ENCODE peak calls at places on chromosomes 5 and 9, in five cellular contexts. G is right atrium auricular region, W is heart left ventricle, C is aorta, D is upper lobe of right lung. X is an unnamed sample.

GRCh38 chr9:99601506-99601905 is 220.2 kb upstream of the NR4A3 start:
- DNase-seq in G (no peak), W (no peak), C (no peak), D (no peak), X (no peak)

GRCh38 chr5:166551384-166551783 is 1740.1 kb upstream of the WWC1 start:
- DNase-seq in G (no peak), W (no peak), C (no peak), D (no peak), X (no peak)

GRCh38 chr5:161548472-161549094 is 2.1 kb upstream of the GABRB2 start:
- DNase-seq in G (no peak), W (no peak), C (no peak), D (no peak), X (no peak)

GRCh38 chr9:88077071-88077617 is 61.1 kb downstream of the SPATA31C2 start:
- DNase-seq in G (no peak), W (no peak), C (no peak), D (no peak), X (no peak)

GRCh38 chr5:136157514-136157913 is 24.9 kb downstream of the SMAD5 start:
- DNase-seq in G (no peak), W (no peak), C (no peak), D (no peak), X (no peak)

GRCh38 chr5:104172976-104173375 is 610.4 kb upstream of the NUDT12 start:
- DNase-seq in G (no peak), W (no peak), C (no peak), D (no peak), X (no peak)

GRCh38 chr9:115261656-115262081 is 143.7 kb upstream of the TNC start:
- DNase-seq in G (no peak), W (no peak), C (no peak), D (no peak), X (no peak)

GRCh38 chr9:83280259-83280658 is 217.3 kb upstream of the RASEF start:
- DNase-seq in G (no peak), W (no peak), C (no peak), D (no peak), X (no peak)

GRCh38 chr5:131671409-131671808 is 36.4 kb upstream of the RAPGEF6 start:
- DNase-seq in G (no peak), W (no peak), C (no peak), D (no peak), X (no peak)

GRCh38 chr5:50726475-50727148 is 60.2 kb downstream of the PARP8 start:
- DNase-seq in G (no peak), W (no peak), C (no peak), D (no peak), X (no peak)

GRCh38 chr9:14271078-14271673 is 42.8 kb downstream of the NFIB start:
- DNase-seq in G (no peak), W (peak; percentile 77), C (peak; percentile 49), D (no peak), X (peak; percentile 69)

GRCh38 chr5:150640311-150641005 is at the start of gene SYNPO:
- DNase-seq in G (peak; percentile 89), W (peak; percentile 75), C (peak; percentile 85), D (peak; percentile 85), X (peak; percentile 94)

GRCh38 chr5:142151436-142152382 is 43.1 kb downstream of the NDFIP1 start:
- DNase-seq in G (peak; percentile 69), W (peak; percentile 63), C (peak; percentile 52), D (no peak), X (peak; percentile 57)

GRCh38 chr5:45800331-45800730 is 104.2 kb upstream of the HCN1 start:
- DNase-seq in G (no peak), W (no peak), C (no peak), D (peak; percentile 33), X (no peak)
- H3K9me3 ChIP-seq in G (peaks cover 9% of the 10 kb centered on the region), W (peaks cover 34% of the 10 kb centered on the region), C (no peaks in the 10 kb centered on the region), D (peaks cover 4% of the 10 kb centered on the region), X (peaks cover 4% of the 10 kb centered on the region)

GRCh38 chr5:1278216-1278615 is 16.7 kb downstream of the TERT start:
- DNase-seq in G (no peak), W (no peak), C (peak; percentile 27), D (no peak), X (no peak)
- H3K9me3 ChIP-seq in G (no peaks in the 10 kb centered on the region), W (no peaks in the 10 kb centered on the region), C (no peaks in the 10 kb centered on the region), D (no peaks in the 10 kb centered on the region), X (no peaks in the 10 kb centered on the region)

DNA sequence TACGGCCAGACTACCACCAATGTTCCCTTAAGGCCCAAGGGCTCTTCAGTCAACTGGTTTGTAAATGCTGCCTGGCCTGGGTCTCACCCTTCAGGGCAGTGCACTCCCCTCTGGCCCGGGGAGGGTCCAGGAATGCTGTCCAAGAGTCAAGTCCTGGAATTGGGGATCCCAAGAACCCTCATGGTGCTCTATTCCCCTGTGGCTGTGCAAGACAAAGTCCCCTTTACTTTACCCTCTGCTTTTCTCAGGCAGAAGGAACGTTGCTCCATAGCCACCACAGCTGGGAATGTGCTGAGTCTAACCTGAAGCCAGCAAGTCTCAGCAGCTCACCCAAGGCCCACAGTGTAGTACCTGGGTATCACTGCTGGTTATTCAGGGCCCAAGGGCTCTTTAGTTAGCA is 51.3 kb upstream of the CRHBP start:
- DNase-seq in G (no peak), W (no peak), C (no peak), D (no peak), X (no peak)
- H3K9me3 ChIP-seq in G (peaks cover 39% of the 10 kb centered on the region), W (peaks cover 45% of the 10 kb centered on the region), C (peaks cover 3% of the 10 kb centered on the region), D (peaks cover 5% of the 10 kb centered on the region), X (peaks cover 30% of the 10 kb centered on the region)

DNA sequence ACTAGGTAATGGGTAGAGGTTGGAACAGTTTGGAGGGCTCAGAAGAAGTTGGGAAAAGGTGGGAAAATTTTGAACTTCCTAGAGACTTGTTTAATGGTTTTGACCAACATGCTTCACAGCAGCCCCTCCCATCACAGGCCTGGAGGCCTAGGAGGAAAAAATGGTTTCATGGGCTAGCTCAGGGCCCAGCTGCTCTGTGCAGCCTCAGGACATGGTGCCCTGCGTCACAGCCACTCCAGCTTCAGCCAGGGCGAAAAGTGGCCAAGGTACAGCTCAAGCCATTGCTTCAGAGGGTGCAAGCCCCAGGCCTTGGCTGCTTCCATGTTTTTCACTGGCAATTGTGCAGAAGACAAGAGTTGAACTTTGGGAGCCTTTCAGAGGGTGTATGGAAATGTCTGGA is 453.7 kb downstream of the LRRC70 start:
- DNase-seq in G (no peak), W (no peak), C (no peak), D (no peak), X (no peak)
- H3K9me3 ChIP-seq in G (peaks cover 16% of the 10 kb centered on the region), W (peaks cover 16% of the 10 kb centered on the region), C (peaks cover 7% of the 10 kb centered on the region), D (peaks cover 4% of the 10 kb centered on the region), X (peaks cover 10% of the 10 kb centered on the region)

DNA sequence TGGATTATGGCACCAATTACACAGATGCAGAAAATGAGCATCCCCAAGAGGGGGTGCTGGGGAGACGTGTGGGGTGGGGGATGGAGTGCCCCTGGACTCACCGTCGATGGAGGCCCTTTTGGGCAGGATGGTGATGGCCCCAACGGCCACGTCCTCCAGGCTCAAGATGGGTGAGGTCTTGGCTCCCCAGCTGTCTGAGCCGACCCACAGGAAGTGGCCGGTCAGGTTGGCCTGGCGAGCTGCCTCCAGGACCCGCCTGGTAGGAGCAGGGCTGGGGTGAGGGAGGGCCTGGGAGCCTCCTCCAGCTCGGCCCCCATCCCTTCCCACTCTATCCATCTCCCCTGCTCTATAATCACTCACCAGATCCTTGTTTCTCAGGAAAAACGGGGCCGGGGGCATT is 4.6 kb downstream of the GRM6 start:
- DNase-seq in G (no peak), W (no peak), C (no peak), D (no peak), X (no peak)
- H3K9me3 ChIP-seq in G (peaks cover 33% of the 10 kb centered on the region), W (peaks cover 44% of the 10 kb centered on the region), C (peaks cover 13% of the 10 kb centered on the region), D (no peaks in the 10 kb centered on the region), X (peaks cover 66% of the 10 kb centered on the region)

GRCh38 chr5:9034671-9035070 is 511.2 kb downstream of the SEMA5A start:
- DNase-seq in G (no peak), W (no peak), C (no peak), D (no peak), X (no peak)
- H3K9me3 ChIP-seq in G (no peaks in the 10 kb centered on the region), W (no peaks in the 10 kb centered on the region), C (no peaks in the 10 kb centered on the region), D (no peaks in the 10 kb centered on the region), X (no peaks in the 10 kb centered on the region)

GRCh38 chr9:123063172-123063508 is 29.7 kb downstream of the GPR21 start:
- DNase-seq in G (no peak), W (no peak), C (no peak), D (no peak), X (no peak)

GRCh38 chr9:123064662-123065061 is 31.2 kb downstream of the GPR21 start:
- DNase-seq in G (no peak), W (no peak), C (no peak), D (no peak), X (no peak)

GRCh38 chr9:123062306-123063171 is 29.1 kb downstream of the GPR21 start:
- DNase-seq in G (no peak), W (no peak), C (no peak), D (no peak), X (no peak)

GRCh38 chr9:123065191-123065590 is 31.7 kb downstream of the GPR21 start:
- DNase-seq in G (no peak), W (no peak), C (no peak), D (no peak), X (no peak)

DNA sequence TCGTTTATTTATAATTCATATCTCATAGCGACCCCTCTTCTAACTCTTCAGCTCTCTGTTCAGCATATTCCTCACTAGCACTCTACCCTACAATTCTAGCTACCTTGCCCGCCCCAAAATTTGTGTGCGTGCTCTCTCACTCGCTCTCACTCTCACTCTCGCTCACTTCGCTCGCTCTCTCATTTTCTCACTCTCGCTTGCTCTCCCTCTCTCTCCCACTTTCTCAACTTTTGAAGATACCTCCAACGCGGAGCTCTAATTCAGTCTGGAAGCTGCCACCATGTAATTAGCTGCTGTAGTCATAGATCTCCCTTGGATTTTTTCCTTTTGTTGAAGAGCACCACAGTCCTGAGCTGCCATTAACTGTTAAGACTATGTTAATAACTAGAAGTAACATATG is 30.4 kb downstream of the GPR21 start:
- DNase-seq in G (no peak), W (no peak), C (no peak), D (no peak), X (no peak)
- H3K9me3 ChIP-seq in G (no peaks in the 10 kb centered on the region), W (no peaks in the 10 kb centered on the region), C (no peaks in the 10 kb centered on the region), D (no peaks in the 10 kb centered on the region), X (no peaks in the 10 kb centered on the region)

GRCh38 chr5:22968386-22968785 is 115.2 kb upstream of the CDH12 start:
- DNase-seq in G (no peak), W (no peak), C (no peak), D (no peak), X (no peak)
- H3K9me3 ChIP-seq in G (peaks cover 18% of the 10 kb centered on the region), W (peaks cover 18% of the 10 kb centered on the region), C (no peaks in the 10 kb centered on the region), D (no peaks in the 10 kb centered on the region), X (peaks cover 9% of the 10 kb centered on the region)

GRCh38 chr5:58077387-58077786 is 382.5 kb downstream of the PLK2 start:
- DNase-seq in G (no peak), W (no peak), C (no peak), D (no peak), X (no peak)

GRCh38 chr5:58076473-58077257 is 383.2 kb downstream of the PLK2 start:
- DNase-seq in G (no peak), W (no peak), C (no peak), D (no peak), X (no peak)

GRCh38 chr5:58075907-58076306 is 384.0 kb downstream of the PLK2 start:
- DNase-seq in G (no peak), W (no peak), C (no peak), D (no peak), X (no peak)

GRCh38 chr5:58077966-58078365 is 381.9 kb downstream of the PLK2 start:
- DNase-seq in G (no peak), W (no peak), C (no peak), D (no peak), X (no peak)

DNA sequence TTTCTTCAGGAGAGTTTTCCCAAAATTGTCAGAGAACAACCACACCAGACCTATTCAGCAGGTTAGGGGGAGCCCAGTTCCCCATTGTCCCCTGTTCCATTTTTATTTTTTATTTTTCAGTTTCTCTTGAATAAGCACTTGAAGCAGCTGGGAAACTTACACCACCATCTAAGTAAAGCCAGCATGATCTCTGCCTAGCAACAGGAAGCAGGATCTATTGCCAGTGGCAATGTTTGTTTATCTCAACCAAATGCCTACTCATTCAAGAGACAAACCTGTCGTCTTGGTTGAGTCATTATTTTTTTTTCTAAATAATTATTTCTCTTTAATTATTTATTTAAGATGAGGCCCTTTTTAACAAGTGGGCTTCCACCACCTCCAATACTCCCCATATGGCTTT is 379.3 kb downstream of the PLK2 start:
- DNase-seq in G (no peak), W (no peak), C (no peak), D (no peak), X (no peak)
- H3K9me3 ChIP-seq in G (no peaks in the 10 kb centered on the region), W (no peaks in the 10 kb centered on the region), C (no peaks in the 10 kb centered on the region), D (no peaks in the 10 kb centered on the region), X (no peaks in the 10 kb centered on the region)

X was measured in tibial artery.